ENCODE peak calls at places on chromosome 21, in ten cellular contexts. One of them, this sample, is unnamed. For H3K36me3, the result is how much of the 10 kb centered on the place peaks cover.

GRCh38 chr21:38088916-38089762 is 167.7 kb upstream of the KCNJ15 start:
- DNase-seq in ovary: no peak
- DNase-seq in K562: peak
- DNase-seq in transverse colon: no peak
- DNase-seq in suprapubic skin: no peak
- DNase-seq in GM12878: no peak
- DNase-seq in esophagus muscularis mucosa: no peak
- DNase-seq in SK-N-SH: no peak
- DNase-seq in tibial nerve: no peak
- DNase-seq in sigmoid colon: no peak
- DNase-seq in this sample: no peak

GRCh38 chr21:25578070-25578961 is 29.0 kb downstream of the MRPL39 start:
- DNase-seq in SK-N-SH: no peak
- DNase-seq in esophagus muscularis mucosa: no peak
- DNase-seq in ovary: no peak
- DNase-seq in suprapubic skin: no peak
- DNase-seq in sigmoid colon: no peak
- DNase-seq in K562: no peak
- DNase-seq in transverse colon: no peak
- DNase-seq in tibial nerve: no peak
- DNase-seq in GM12878: peak
- DNase-seq in this sample: no peak

GRCh38 chr21:39397651-39398385 is 47.8 kb downstream of the LCA5L start:
- DNase-seq in sigmoid colon: no peak
- DNase-seq in transverse colon: no peak
- DNase-seq in GM12878: no peak
- DNase-seq in K562: no peak
- DNase-seq in tibial nerve: no peak
- DNase-seq in SK-N-SH: no peak
- DNase-seq in suprapubic skin: no peak
- DNase-seq in esophagus muscularis mucosa: no peak
- DNase-seq in ovary: no peak
- DNase-seq in this sample: no peak

GRCh38 chr21:38843806-38844479 is 38.2 kb downstream of the ETS2 start:
- DNase-seq in tibial nerve: no peak
- DNase-seq in GM12878: no peak
- DNase-seq in esophagus muscularis mucosa: peak
- DNase-seq in K562: no peak
- DNase-seq in suprapubic skin: no peak
- DNase-seq in sigmoid colon: no peak
- DNase-seq in transverse colon: no peak
- DNase-seq in SK-N-SH: no peak
- DNase-seq in ovary: no peak
- DNase-seq in this sample: no peak

GRCh38 chr21:38721983-38722382 is 83.7 kb upstream of the ETS2 start:
- DNase-seq in suprapubic skin: no peak
- DNase-seq in ovary: no peak
- DNase-seq in GM12878: no peak
- DNase-seq in tibial nerve: no peak
- DNase-seq in K562: no peak
- DNase-seq in sigmoid colon: no peak
- DNase-seq in SK-N-SH: no peak
- DNase-seq in transverse colon: no peak
- DNase-seq in esophagus muscularis mucosa: no peak
- DNase-seq in this sample: no peak

GRCh38 chr21:28959367-28960099 is 33.1 kb downstream of the LTN1 start:
- DNase-seq in tibial nerve: no peak
- DNase-seq in SK-N-SH: no peak
- DNase-seq in sigmoid colon: no peak
- DNase-seq in ovary: no peak
- DNase-seq in suprapubic skin: no peak
- DNase-seq in K562: no peak
- DNase-seq in transverse colon: no peak
- DNase-seq in GM12878: no peak
- DNase-seq in esophagus muscularis mucosa: no peak
- DNase-seq in this sample: no peak

GRCh38 chr21:15397258-15397657 is 332.5 kb upstream of the NRIP1 start:
- DNase-seq in transverse colon: no peak
- DNase-seq in K562: no peak
- DNase-seq in SK-N-SH: no peak
- DNase-seq in esophagus muscularis mucosa: no peak
- DNase-seq in suprapubic skin: no peak
- DNase-seq in GM12878: no peak
- DNase-seq in ovary: no peak
- DNase-seq in tibial nerve: no peak
- DNase-seq in sigmoid colon: no peak
- DNase-seq in this sample: no peak

GRCh38 chr21:14545906-14546480 is at the start of gene SAMSN1:
- DNase-seq in suprapubic skin: no peak
- DNase-seq in ovary: no peak
- DNase-seq in esophagus muscularis mucosa: no peak
- DNase-seq in K562: peak
- DNase-seq in SK-N-SH: no peak
- DNase-seq in transverse colon: peak
- DNase-seq in tibial nerve: peak
- DNase-seq in sigmoid colon: peak
- DNase-seq in GM12878: peak
- DNase-seq in this sample: peak

GRCh38 chr21:43868461-43868860 is 3.4 kb downstream of the AGPAT3 start:
- DNase-seq in GM12878: no peak
- DNase-seq in SK-N-SH: no peak
- DNase-seq in transverse colon: no peak
- DNase-seq in K562: no peak
- DNase-seq in tibial nerve: no peak
- DNase-seq in sigmoid colon: no peak
- DNase-seq in esophagus muscularis mucosa: no peak
- DNase-seq in suprapubic skin: no peak
- DNase-seq in ovary: no peak
- DNase-seq in this sample: peak

GRCh38 chr21:42463861-42464515 is 32.0 kb downstream of the RSPH1 start:
- DNase-seq in GM12878: no peak
- DNase-seq in sigmoid colon: no peak
- DNase-seq in K562: peak
- DNase-seq in SK-N-SH: no peak
- DNase-seq in ovary: no peak
- DNase-seq in esophagus muscularis mucosa: no peak
- DNase-seq in tibial nerve: no peak
- DNase-seq in transverse colon: peak
- DNase-seq in suprapubic skin: no peak
- DNase-seq in this sample: peak
- TF ChIP-seq EP300 in GM12878: no peak
- TF ChIP-seq EP300 in sigmoid colon: no peak
- TF ChIP-seq EP300 in K562: no peak
- TF ChIP-seq EP300 in SK-N-SH: no peak
- TF ChIP-seq EP300 in ovary: no peak
- TF ChIP-seq EP300 in esophagus muscularis mucosa: no peak
- TF ChIP-seq EP300 in tibial nerve: no peak
- TF ChIP-seq EP300 in transverse colon: no peak
- TF ChIP-seq EP300 in suprapubic skin: no peak
- TF ChIP-seq EP300 in this sample: no peak

GRCh38 chr21:46648539-46648938 is 13.1 kb downstream of the PRMT2 start:
- DNase-seq in SK-N-SH: no peak
- DNase-seq in esophagus muscularis mucosa: no peak
- DNase-seq in ovary: no peak
- DNase-seq in suprapubic skin: no peak
- DNase-seq in K562: no peak
- DNase-seq in sigmoid colon: no peak
- DNase-seq in GM12878: no peak
- DNase-seq in transverse colon: no peak
- DNase-seq in tibial nerve: no peak
- DNase-seq in this sample: no peak
- H3K36me3 ChIP-seq in SK-N-SH: half or more
- H3K36me3 ChIP-seq in esophagus muscularis mucosa: half or more
- H3K36me3 ChIP-seq in ovary: under half
- H3K36me3 ChIP-seq in suprapubic skin: half or more
- H3K36me3 ChIP-seq in K562: half or more
- H3K36me3 ChIP-seq in sigmoid colon: half or more
- H3K36me3 ChIP-seq in GM12878: under half
- H3K36me3 ChIP-seq in transverse colon: half or more
- H3K36me3 ChIP-seq in tibial nerve: half or more
- H3K36me3 ChIP-seq in this sample: half or more

GRCh38 chr21:31156169-31156568 is 117.9 kb upstream of the KRTAP19-8 start:
- DNase-seq in suprapubic skin: no peak
- DNase-seq in SK-N-SH: no peak
- DNase-seq in tibial nerve: no peak
- DNase-seq in esophagus muscularis mucosa: no peak
- DNase-seq in ovary: no peak
- DNase-seq in GM12878: no peak
- DNase-seq in transverse colon: no peak
- DNase-seq in K562: no peak
- DNase-seq in sigmoid colon: no peak
- DNase-seq in this sample: no peak

GRCh38 chr21:31159808-31160207 is 121.5 kb upstream of the KRTAP19-8 start:
- DNase-seq in esophagus muscularis mucosa: no peak
- DNase-seq in suprapubic skin: no peak
- DNase-seq in sigmoid colon: no peak
- DNase-seq in tibial nerve: no peak
- DNase-seq in GM12878: no peak
- DNase-seq in K562: no peak
- DNase-seq in transverse colon: no peak
- DNase-seq in ovary: no peak
- DNase-seq in SK-N-SH: no peak
- DNase-seq in this sample: no peak

GRCh38 chr21:31156662-31157061 is 118.4 kb upstream of the KRTAP19-8 start:
- DNase-seq in SK-N-SH: no peak
- DNase-seq in esophagus muscularis mucosa: no peak
- DNase-seq in K562: no peak
- DNase-seq in suprapubic skin: no peak
- DNase-seq in ovary: no peak
- DNase-seq in sigmoid colon: no peak
- DNase-seq in GM12878: no peak
- DNase-seq in transverse colon: no peak
- DNase-seq in tibial nerve: no peak
- DNase-seq in this sample: no peak

GRCh38 chr21:31158789-31159581 is 120.7 kb upstream of the KRTAP19-8 start:
- DNase-seq in esophagus muscularis mucosa: no peak
- DNase-seq in SK-N-SH: no peak
- DNase-seq in transverse colon: no peak
- DNase-seq in GM12878: no peak
- DNase-seq in sigmoid colon: no peak
- DNase-seq in suprapubic skin: no peak
- DNase-seq in ovary: no peak
- DNase-seq in tibial nerve: no peak
- DNase-seq in K562: no peak
- DNase-seq in this sample: no peak

DNA sequence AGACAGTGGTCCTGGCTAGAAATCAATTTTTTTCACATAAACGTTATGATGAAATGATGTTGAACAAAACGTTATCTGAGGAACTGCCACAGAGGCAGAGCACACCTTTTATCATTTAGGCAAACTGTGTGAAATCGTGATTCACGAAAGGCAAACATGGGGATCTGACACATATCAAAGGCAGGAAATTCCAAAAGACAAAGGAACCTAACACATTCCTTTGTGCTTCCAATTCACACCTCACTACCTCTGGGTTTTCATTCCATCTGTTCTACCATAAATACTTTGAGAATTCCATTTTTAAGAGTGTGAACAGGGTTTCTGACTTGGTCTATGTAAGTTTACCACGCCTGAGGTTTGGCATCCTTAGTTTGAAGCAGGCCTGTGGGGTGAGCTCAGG is 119.5 kb upstream of the KRTAP19-8 start:
- DNase-seq in GM12878: no peak
- DNase-seq in ovary: no peak
- DNase-seq in esophagus muscularis mucosa: no peak
- DNase-seq in tibial nerve: no peak
- DNase-seq in transverse colon: no peak
- DNase-seq in sigmoid colon: no peak
- DNase-seq in K562: no peak
- DNase-seq in SK-N-SH: no peak
- DNase-seq in suprapubic skin: no peak
- DNase-seq in this sample: no peak
- H3K27ac ChIP-seq in GM12878: no peak
- H3K27ac ChIP-seq in ovary: no peak
- H3K27ac ChIP-seq in esophagus muscularis mucosa: no peak
- H3K27ac ChIP-seq in tibial nerve: no peak
- H3K27ac ChIP-seq in transverse colon: no peak
- H3K27ac ChIP-seq in sigmoid colon: peak
- H3K27ac ChIP-seq in K562: no peak
- H3K27ac ChIP-seq in SK-N-SH: no peak
- H3K27ac ChIP-seq in suprapubic skin: no peak
- H3K27ac ChIP-seq in this sample: no peak

GRCh38 chr21:36079671-36080070 is 9.8 kb downstream of the CBR1 start:
- DNase-seq in suprapubic skin: no peak
- DNase-seq in ovary: no peak
- DNase-seq in sigmoid colon: no peak
- DNase-seq in esophagus muscularis mucosa: no peak
- DNase-seq in GM12878: no peak
- DNase-seq in K562: peak
- DNase-seq in SK-N-SH: no peak
- DNase-seq in tibial nerve: no peak
- DNase-seq in transverse colon: no peak
- DNase-seq in this sample: no peak

GRCh38 chr21:36077758-36078157 is 7.9 kb downstream of the CBR1 start:
- DNase-seq in suprapubic skin: no peak
- DNase-seq in transverse colon: no peak
- DNase-seq in tibial nerve: no peak
- DNase-seq in sigmoid colon: no peak
- DNase-seq in SK-N-SH: no peak
- DNase-seq in GM12878: no peak
- DNase-seq in K562: peak
- DNase-seq in esophagus muscularis mucosa: no peak
- DNase-seq in ovary: no peak
- DNase-seq in this sample: no peak

GRCh38 chr21:36080386-36080785 is 10.6 kb downstream of the CBR1 start:
- DNase-seq in tibial nerve: no peak
- DNase-seq in K562: no peak
- DNase-seq in sigmoid colon: no peak
- DNase-seq in GM12878: no peak
- DNase-seq in transverse colon: no peak
- DNase-seq in esophagus muscularis mucosa: no peak
- DNase-seq in ovary: no peak
- DNase-seq in SK-N-SH: no peak
- DNase-seq in suprapubic skin: no peak
- DNase-seq in this sample: no peak

GRCh38 chr21:36079010-36079649 is 9.3 kb downstream of the CBR1 start:
- DNase-seq in tibial nerve: peak
- DNase-seq in GM12878: no peak
- DNase-seq in SK-N-SH: no peak
- DNase-seq in esophagus muscularis mucosa: no peak
- DNase-seq in sigmoid colon: no peak
- DNase-seq in transverse colon: peak
- DNase-seq in ovary: no peak
- DNase-seq in K562: peak
- DNase-seq in suprapubic skin: no peak
- DNase-seq in this sample: peak

DNA sequence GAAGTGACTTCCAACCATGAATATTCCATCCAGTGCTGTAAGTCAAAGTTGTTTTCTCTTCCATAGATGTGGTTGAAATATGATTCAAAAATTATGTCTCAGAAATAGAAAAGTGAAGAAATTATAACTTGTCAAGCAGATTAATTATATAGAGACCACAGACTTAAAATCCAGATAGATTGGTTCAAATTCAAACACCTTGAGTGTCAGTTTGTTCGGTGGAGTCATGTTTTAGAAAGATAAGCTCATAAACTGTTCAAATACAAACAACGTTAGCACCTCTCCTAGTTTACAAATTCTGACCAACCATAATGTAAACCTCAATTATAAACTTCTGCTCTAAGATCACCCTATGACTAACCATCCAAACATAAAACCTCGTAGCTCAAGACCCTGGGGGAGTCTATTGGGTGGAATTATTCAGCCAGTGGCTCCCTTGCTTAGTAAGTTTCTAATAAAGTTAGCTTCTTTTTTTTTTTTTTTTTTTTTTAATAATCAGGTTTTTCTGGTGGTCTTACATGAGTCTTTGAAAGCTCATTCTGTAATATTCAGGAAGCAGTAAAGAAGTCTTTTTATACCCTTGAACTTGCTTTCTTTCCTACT is 12.4 kb downstream of the CBR1 start:
- DNase-seq in ovary: no peak
- DNase-seq in tibial nerve: no peak
- DNase-seq in esophagus muscularis mucosa: no peak
- DNase-seq in GM12878: no peak
- DNase-seq in sigmoid colon: no peak
- DNase-seq in SK-N-SH: no peak
- DNase-seq in suprapubic skin: no peak
- DNase-seq in transverse colon: no peak
- DNase-seq in K562: peak
- DNase-seq in this sample: no peak
- TF ChIP-seq EP300 in ovary: no peak
- TF ChIP-seq EP300 in tibial nerve: no peak
- TF ChIP-seq EP300 in esophagus muscularis mucosa: no peak
- TF ChIP-seq EP300 in GM12878: no peak
- TF ChIP-seq EP300 in sigmoid colon: no peak
- TF ChIP-seq EP300 in SK-N-SH: no peak
- TF ChIP-seq EP300 in suprapubic skin: no peak
- TF ChIP-seq EP300 in transverse colon: no peak
- TF ChIP-seq EP300 in K562: no peak
- TF ChIP-seq EP300 in this sample: no peak